ENCODE peak calls at places on chromosomes 7 and 10, in five cellular contexts. One of them, this sample, is unnamed. For H3K9me3 and H3K4me1, the result is how much of the 10 kb centered on the place peaks cover.

GRCh38 chr10:120505056-120505455 is 48.0 kb downstream of the PLPP4 start:
- DNase-seq in heart right ventricle: no peak
- DNase-seq in transverse colon: no peak
- DNase-seq in H9: peak
- DNase-seq in H1: no peak
- DNase-seq in this sample: no peak

GRCh38 chr10:119803264-119803663 is 69.4 kb downstream of the MCMBP start:
- DNase-seq in H1: no peak
- DNase-seq in heart right ventricle: no peak
- DNase-seq in H9: no peak
- DNase-seq in transverse colon: no peak
- DNase-seq in this sample: no peak

GRCh38 chr7:39357648-39358047 is 208.6 kb upstream of the YAE1 start:
- DNase-seq in transverse colon: no peak
- DNase-seq in H1: no peak
- DNase-seq in H9: peak
- DNase-seq in heart right ventricle: no peak
- DNase-seq in this sample: no peak

GRCh38 chr7:12210179-12211053 is 678 bp upstream of the TMEM106B start:
- DNase-seq in H1: no peak
- DNase-seq in transverse colon: peak
- DNase-seq in heart right ventricle: no peak
- DNase-seq in H9: no peak
- DNase-seq in this sample: no peak

GRCh38 chr7:66518151-66518691 is 110.5 kb upstream of the KCTD7 start:
- DNase-seq in transverse colon: no peak
- DNase-seq in H9: no peak
- DNase-seq in heart right ventricle: no peak
- DNase-seq in H1: no peak
- DNase-seq in this sample: no peak

GRCh38 chr10:77605466-77605865 is 32.1 kb downstream of the KCNMA1 start:
- DNase-seq in H1: no peak
- DNase-seq in H9: peak
- DNase-seq in heart right ventricle: no peak
- DNase-seq in transverse colon: no peak
- DNase-seq in this sample: no peak

GRCh38 chr7:32587431-32587948 is 92.2 kb downstream of the AVL9 start:
- DNase-seq in H9: no peak
- DNase-seq in heart right ventricle: no peak
- DNase-seq in H1: no peak
- DNase-seq in transverse colon: no peak
- DNase-seq in this sample: no peak

GRCh38 chr7:133255461-133255860 is 2.6 kb downstream of the EXOC4 start:
- DNase-seq in heart right ventricle: no peak
- DNase-seq in H9: no peak
- DNase-seq in transverse colon: no peak
- DNase-seq in H1: no peak
- DNase-seq in this sample: no peak

GRCh38 chr10:64502936-64503335 is 981.7 kb downstream of the REEP3 start:
- DNase-seq in H1: no peak
- DNase-seq in transverse colon: no peak
- DNase-seq in H9: no peak
- DNase-seq in heart right ventricle: no peak
- DNase-seq in this sample: no peak

GRCh38 chr7:92834661-92835139 is 1.7 kb downstream of the CDK6 start:
- DNase-seq in heart right ventricle: peak
- DNase-seq in H1: no peak
- DNase-seq in H9: peak
- DNase-seq in transverse colon: peak
- DNase-seq in this sample: no peak

GRCh38 chr10:36666451-36666850 is 458.9 kb upstream of the ANKRD30A start:
- DNase-seq in H1: no peak
- DNase-seq in H9: no peak
- DNase-seq in transverse colon: no peak
- DNase-seq in heart right ventricle: no peak
- DNase-seq in this sample: no peak

GRCh38 chr7:92567460-92567859 is 22.7 kb downstream of the FAM133B start:
- DNase-seq in H9: no peak
- DNase-seq in H1: no peak
- DNase-seq in transverse colon: no peak
- DNase-seq in heart right ventricle: no peak
- DNase-seq in this sample: no peak

GRCh38 chr7:22252886-22253536 is 103.9 kb downstream of the RAPGEF5 start:
- DNase-seq in heart right ventricle: no peak
- DNase-seq in H9: no peak
- DNase-seq in H1: no peak
- DNase-seq in transverse colon: no peak
- DNase-seq in this sample: no peak

GRCh38 chr7:22255342-22255741 is 101.6 kb downstream of the RAPGEF5 start:
- DNase-seq in heart right ventricle: no peak
- DNase-seq in H9: no peak
- DNase-seq in H1: no peak
- DNase-seq in transverse colon: no peak
- DNase-seq in this sample: no peak

GRCh38 chr7:22251284-22251683 is 105.7 kb downstream of the RAPGEF5 start:
- DNase-seq in H9: no peak
- DNase-seq in H1: no peak
- DNase-seq in heart right ventricle: no peak
- DNase-seq in transverse colon: no peak
- DNase-seq in this sample: no peak

GRCh38 chr7:22250390-22250789 is 106.6 kb downstream of the RAPGEF5 start:
- DNase-seq in H1: no peak
- DNase-seq in heart right ventricle: no peak
- DNase-seq in transverse colon: no peak
- DNase-seq in H9: no peak
- DNase-seq in this sample: no peak

DNA sequence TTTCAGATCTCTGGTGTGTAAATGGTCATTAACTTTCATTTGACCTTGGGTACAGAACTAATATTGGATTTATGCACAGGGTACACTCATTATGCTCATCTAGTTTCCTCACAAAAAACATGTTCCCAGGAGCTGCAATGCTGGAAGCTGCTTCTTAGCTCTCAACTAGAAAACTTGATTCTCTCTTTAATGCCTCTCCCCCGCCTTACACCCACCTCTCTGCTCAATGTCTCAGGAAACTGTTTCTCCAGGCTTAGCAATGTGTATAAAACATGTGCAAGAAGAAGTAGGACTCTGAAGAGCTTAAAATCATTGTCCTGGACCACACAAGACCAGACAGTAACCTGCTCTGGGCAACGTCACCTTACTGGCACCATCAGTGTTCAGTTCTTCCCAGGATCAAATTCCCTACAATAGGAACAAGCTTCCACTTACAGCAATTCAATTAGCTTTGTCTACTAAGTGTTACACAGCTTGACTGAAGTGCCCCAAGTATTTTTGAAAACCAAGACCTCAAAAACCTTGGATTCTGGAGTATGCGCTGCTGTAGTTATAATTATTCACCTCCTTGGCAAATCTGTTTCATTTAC is 105.0 kb downstream of the RAPGEF5 start:
- DNase-seq in H9: no peak
- DNase-seq in transverse colon: no peak
- DNase-seq in heart right ventricle: no peak
- DNase-seq in H1: no peak
- DNase-seq in this sample: no peak
- H3K9me3 ChIP-seq in H9: under half
- H3K9me3 ChIP-seq in transverse colon: under half
- H3K9me3 ChIP-seq in heart right ventricle: under half
- H3K9me3 ChIP-seq in H1: under half
- H3K9me3 ChIP-seq in this sample: under half

DNA sequence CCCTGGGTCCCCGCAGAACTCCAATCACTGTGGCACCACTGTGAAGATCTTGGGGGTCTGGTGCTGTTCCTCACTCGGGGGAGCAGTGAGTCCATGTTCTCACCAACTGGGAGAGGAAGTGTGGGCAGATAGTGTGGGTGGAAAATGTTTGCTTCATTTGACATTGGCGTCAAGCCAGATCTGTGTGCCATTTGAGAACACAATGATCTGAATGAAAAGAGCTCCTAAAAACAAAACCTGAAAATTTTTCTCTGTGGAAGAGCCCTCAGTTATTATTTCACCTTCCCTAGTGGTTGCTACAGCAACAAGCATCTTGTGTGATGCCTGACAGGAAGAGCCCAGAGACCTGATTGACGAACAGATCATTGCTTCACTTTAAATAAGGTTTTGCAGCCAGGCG is 125.6 kb downstream of the VIPR2 start:
- DNase-seq in H9: no peak
- DNase-seq in heart right ventricle: no peak
- DNase-seq in transverse colon: no peak
- DNase-seq in H1: no peak
- DNase-seq in this sample: no peak
- H3K4me1 ChIP-seq in H9: under half
- H3K4me1 ChIP-seq in heart right ventricle: under half
- H3K4me1 ChIP-seq in transverse colon: under half
- H3K4me1 ChIP-seq in H1: under half
- H3K4me1 ChIP-seq in this sample: under half

DNA sequence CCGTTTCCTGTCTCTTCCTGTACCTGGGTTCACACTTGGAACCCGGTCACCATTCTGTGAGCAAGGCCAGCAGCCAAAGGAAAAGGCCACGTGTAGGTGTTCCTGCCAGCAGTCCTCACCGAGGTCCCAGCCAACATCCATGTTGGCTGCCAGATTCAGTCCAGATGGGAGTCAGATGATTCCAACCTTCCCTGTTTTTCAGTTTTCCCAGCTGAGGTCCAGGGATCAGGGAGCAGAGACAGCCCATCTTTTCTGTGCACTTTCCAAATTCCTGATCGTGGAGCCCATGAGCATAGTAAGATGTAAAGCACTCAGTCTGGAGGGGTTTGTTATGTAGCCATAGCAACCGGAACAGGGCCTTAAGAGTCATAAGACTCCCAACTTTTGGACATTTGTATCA is 3.9 kb upstream of the PVRIG start:
- DNase-seq in H9: no peak
- DNase-seq in transverse colon: no peak
- DNase-seq in H1: no peak
- DNase-seq in heart right ventricle: peak
- DNase-seq in this sample: no peak
- H3K9me3 ChIP-seq in H9: under half
- H3K9me3 ChIP-seq in transverse colon: under half
- H3K9me3 ChIP-seq in H1: under half
- H3K9me3 ChIP-seq in heart right ventricle: under half
- H3K9me3 ChIP-seq in this sample: under half

GRCh38 chr10:95831515-95831914 is 75.6 kb downstream of the ENTPD1 start:
- DNase-seq in H1: no peak
- DNase-seq in transverse colon: no peak
- DNase-seq in H9: no peak
- DNase-seq in heart right ventricle: no peak
- DNase-seq in this sample: no peak
- H3K4me1 ChIP-seq in H1: under half
- H3K4me1 ChIP-seq in transverse colon: under half
- H3K4me1 ChIP-seq in H9: under half
- H3K4me1 ChIP-seq in heart right ventricle: under half
- H3K4me1 ChIP-seq in this sample: under half

DNA sequence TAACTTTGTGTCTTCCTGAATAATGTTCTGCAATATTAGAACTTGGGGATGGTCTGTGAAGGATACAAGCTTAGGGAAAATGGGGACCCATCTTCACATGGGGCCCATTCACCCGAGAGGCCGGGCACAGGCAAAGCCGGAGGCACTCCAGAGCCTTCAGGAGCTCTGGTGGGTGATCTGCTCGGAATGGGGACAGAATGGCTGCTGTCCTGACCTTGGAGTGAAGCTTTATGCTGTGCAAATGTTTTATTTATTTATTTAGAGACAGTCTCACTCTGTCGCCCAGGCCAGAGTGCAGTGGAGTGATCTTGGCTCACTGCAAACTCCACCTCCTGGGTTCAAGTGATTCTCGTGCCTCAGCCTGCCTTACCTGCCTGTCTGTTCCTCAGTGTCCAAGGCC is 55.4 kb downstream of the DYNC2I1 start:
- DNase-seq in H9: no peak
- DNase-seq in H1: no peak
- DNase-seq in transverse colon: no peak
- DNase-seq in heart right ventricle: no peak
- DNase-seq in this sample: no peak
- H3K9me3 ChIP-seq in H9: under half
- H3K9me3 ChIP-seq in H1: under half
- H3K9me3 ChIP-seq in transverse colon: under half
- H3K9me3 ChIP-seq in heart right ventricle: under half
- H3K9me3 ChIP-seq in this sample: under half

DNA sequence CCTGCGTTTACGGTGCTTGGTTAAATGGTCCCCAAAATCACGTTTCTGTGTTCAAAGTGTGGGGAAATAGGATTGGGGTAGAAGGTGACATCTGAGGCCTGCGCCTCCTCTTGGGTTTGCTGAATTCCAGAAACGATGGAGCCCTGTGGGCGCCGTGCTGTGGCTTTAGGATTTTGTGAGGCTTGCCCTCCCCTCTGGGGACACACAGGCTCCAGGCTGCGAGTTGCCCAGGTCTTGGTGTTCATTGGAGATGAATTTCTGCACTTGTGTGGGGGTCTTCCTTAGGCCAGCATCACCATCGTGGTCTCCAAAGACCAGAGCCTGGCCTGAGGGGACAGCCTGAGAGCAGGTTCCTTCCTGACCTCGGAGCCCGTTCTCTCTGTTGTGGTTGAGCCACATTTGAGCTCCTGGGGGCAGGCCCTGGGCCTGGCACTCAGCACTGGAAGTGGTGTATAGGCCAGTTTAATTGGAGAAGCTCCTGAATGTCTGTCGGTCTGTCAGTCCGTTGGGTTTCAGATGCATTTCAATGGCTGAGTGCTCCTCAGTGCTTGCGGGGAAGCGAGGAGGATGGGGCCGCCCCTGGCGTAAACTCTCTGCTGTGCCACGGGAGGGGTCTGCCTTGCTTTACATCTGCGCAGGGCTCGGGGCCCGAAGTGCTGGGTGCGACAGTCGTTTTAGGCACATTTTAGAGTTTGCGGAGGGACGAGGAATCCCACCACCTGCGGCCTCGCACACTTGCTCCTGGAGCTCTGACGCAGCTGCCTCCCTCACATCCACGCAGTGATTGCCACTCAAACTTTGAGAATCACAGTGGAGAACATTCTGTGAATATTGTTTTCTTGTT is 71.7 kb downstream of the DNAJB6 start:
- DNase-seq in transverse colon: no peak
- DNase-seq in H9: no peak
- DNase-seq in H1: no peak
- DNase-seq in heart right ventricle: peak
- DNase-seq in this sample: no peak
- H3K4me1 ChIP-seq in transverse colon: under half
- H3K4me1 ChIP-seq in H9: under half
- H3K4me1 ChIP-seq in H1: under half
- H3K4me1 ChIP-seq in heart right ventricle: under half
- H3K4me1 ChIP-seq in this sample: under half

DNA sequence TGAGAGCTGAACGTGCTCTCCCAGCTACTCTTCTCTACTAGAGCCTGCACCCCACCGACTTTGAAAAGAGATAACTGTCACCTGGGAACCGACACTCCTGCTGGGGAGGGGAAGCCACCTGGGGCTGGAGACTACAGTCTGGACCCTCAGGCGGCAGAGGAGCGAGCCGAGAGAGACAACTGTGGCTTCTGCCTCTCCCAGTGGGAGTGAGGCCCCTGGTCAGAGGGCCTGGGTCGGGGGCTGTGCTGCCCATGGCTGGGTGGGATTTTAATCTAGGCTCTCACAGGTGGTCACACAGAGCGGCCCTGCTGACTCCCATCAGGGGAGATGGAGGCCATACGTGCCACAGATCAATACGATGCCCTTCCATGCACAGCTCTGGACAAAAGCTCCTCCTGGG is 372.1 kb downstream of the DNAJB6 start:
- DNase-seq in heart right ventricle: no peak
- DNase-seq in H9: no peak
- DNase-seq in transverse colon: no peak
- DNase-seq in H1: no peak
- DNase-seq in this sample: no peak
- H3K9me3 ChIP-seq in heart right ventricle: under half
- H3K9me3 ChIP-seq in H9: under half
- H3K9me3 ChIP-seq in transverse colon: under half
- H3K9me3 ChIP-seq in H1: under half
- H3K9me3 ChIP-seq in this sample: under half

GRCh38 chr10:118758449-118758848 is 3.7 kb upstream of the CACUL1 start:
- DNase-seq in H1: no peak
- DNase-seq in transverse colon: no peak
- DNase-seq in H9: no peak
- DNase-seq in heart right ventricle: no peak
- DNase-seq in this sample: no peak
- H3K4me1 ChIP-seq in H1: under half
- H3K4me1 ChIP-seq in transverse colon: under half
- H3K4me1 ChIP-seq in H9: under half
- H3K4me1 ChIP-seq in heart right ventricle: under half
- H3K4me1 ChIP-seq in this sample: under half